ENCODE peak calls at places on chromosomes 7 and 10, in seven cellular contexts. N, T, A, Q, Z, E and H are unnamed samples.
A peak's percentile ranks its signal among the peaks of the same experiment; 100 is the strongest.

GRCh38 chr7:11524476-11525398 is 307.3 kb downstream of the THSD7A start:
- DNase-seq in N (no peak), T (no peak), A (no peak), Q (no peak), Z (no peak), E (no peak), H (no peak)

GRCh38 chr10:82558208-82558607 is 683.2 kb downstream of the NRG3 start:
- DNase-seq in N (no peak), T (no peak), A (no peak), Q (no peak), Z (no peak), E (no peak), H (no peak)

GRCh38 chr10:49321021-49321420 is 22.1 kb downstream of the C10orf71 start:
- DNase-seq in N (no peak), T (no peak), A (no peak), Q (no peak), Z (no peak), E (no peak), H (no peak)

GRCh38 chr7:28687631-28688030 is 270.5 kb downstream of the TRIL start:
- DNase-seq in N (no peak), T (no peak), A (no peak), Q (no peak), Z (no peak), E (no peak), H (no peak)

GRCh38 chr7:135147341-135147898 is 452 bp upstream of the TMEM140 start:
- DNase-seq in N (no peak), T (no peak), A (no peak), Q (no peak), Z (no peak), E (no peak), H (peak; percentile 24)

GRCh38 chr7:66627876-66628360 is 763 bp upstream of the KCTD7 start:
- DNase-seq in N (peak; percentile 34), T (no peak), A (no peak), Q (no peak), Z (no peak), E (no peak), H (no peak)

GRCh38 chr10:42984035-42984610 is 92.7 kb upstream of the RET start:
- DNase-seq in N (no peak), T (peak; percentile 9), A (no peak), Q (no peak), Z (no peak), E (no peak), H (no peak)

GRCh38 chr7:43362652-43363428 is 220.1 kb upstream of the STK17A start:
- DNase-seq in N (no peak), T (peak; percentile 62), A (no peak), Q (no peak), Z (no peak), E (no peak), H (no peak)

GRCh38 chr10:6337382-6337781 is 134.7 kb downstream of the PFKFB3 start:
- DNase-seq in N (no peak), T (no peak), A (no peak), Q (no peak), Z (peak; percentile 2), E (no peak), H (no peak)

GRCh38 chr7:159136846-159137245 is 7.8 kb downstream of the VIPR2 start:
- DNase-seq in N (no peak), T (no peak), A (no peak), Q (no peak), Z (no peak), E (no peak), H (no peak)

GRCh38 chr10:131210181-131210580 is 101.3 kb downstream of the TCERG1L start:
- DNase-seq in N (no peak), T (no peak), A (no peak), Q (peak; percentile 1), Z (no peak), E (no peak), H (no peak)

GRCh38 chr7:111083423-111083822 is 7.5 kb upstream of the LRRN3 start:
- DNase-seq in N (no peak), T (no peak), A (no peak), Q (no peak), Z (no peak), E (peak; percentile 88), H (no peak)

GRCh38 chr10:126397640-126398382 is 9.5 kb upstream of the ADAM12 start:
- DNase-seq in N (no peak), T (peak; percentile 48), A (no peak), Q (no peak), Z (no peak), E (no peak), H (no peak)

GRCh38 chr7:33500590-33500989 is 371.2 kb downstream of the BBS9 start:
- DNase-seq in N (no peak), T (no peak), A (no peak), Q (no peak), Z (no peak), E (no peak), H (no peak)

GRCh38 chr7:17058568-17058967 is 176.8 kb upstream of the AGR3 start:
- DNase-seq in N (no peak), T (no peak), A (no peak), Q (no peak), Z (no peak), E (no peak), H (no peak)
- TF ChIP-seq JUND in N (no peak), T (no peak), A (no peak), Q (no peak), Z (peak; percentile 59), E (no peak), H (no peak)

GRCh38 chr7:108454674-108455523 is 1.3 kb downstream of the NRCAM start:
- DNase-seq in N (no peak), T (peak; percentile 90), A (no peak), Q (peak; percentile 78), Z (no peak), E (no peak), H (peak; percentile 9)
- TF ChIP-seq JUND in N (no peak), T (no peak), A (no peak), Q (no peak), Z (no peak), E (no peak), H (no peak)

GRCh38 chr10:113041841-113042745 is 92.0 kb downstream of the TCF7L2 start:
- DNase-seq in N (no peak), T (no peak), A (no peak), Q (no peak), Z (no peak), E (no peak), H (no peak)
- TF ChIP-seq JUND in N (no peak), T (no peak), A (no peak), Q (no peak), Z (no peak), E (no peak), H (no peak)

GRCh38 chr7:142380064-142380463 is 122.2 kb upstream of the PRSS58 start:
- DNase-seq in N (no peak), T (no peak), A (no peak), Q (no peak), Z (no peak), E (no peak), H (no peak)

GRCh38 chr7:142377567-142377966 is 119.7 kb upstream of the PRSS58 start:
- DNase-seq in N (no peak), T (no peak), A (no peak), Q (no peak), Z (no peak), E (no peak), H (no peak)

GRCh38 chr7:142376356-142376997 is 118.6 kb upstream of the PRSS58 start:
- DNase-seq in N (no peak), T (no peak), A (no peak), Q (no peak), Z (no peak), E (no peak), H (no peak)

GRCh38 chr7:142381727-142382409 is 124.0 kb upstream of the PRSS58 start:
- DNase-seq in N (no peak), T (no peak), A (no peak), Q (no peak), Z (no peak), E (no peak), H (no peak)

GRCh38 chr7:142379445-142379844 is 121.6 kb upstream of the PRSS58 start:
- DNase-seq in N (no peak), T (no peak), A (no peak), Q (no peak), Z (no peak), E (no peak), H (no peak)
- TF ChIP-seq JUND in N (no peak), T (no peak), A (no peak), Q (no peak), Z (no peak), E (no peak), H (no peak)